ENCODE peak calls at places on chromosome 13, in ten cellular contexts. H is tibial artery, J is cardiac fibroblast, M is RWPE1, A is A549, S is left lung, B is spleen, E is AG09319, K is endothelial cell, P is HFF-Myc. G is an unnamed sample.

GRCh38 chr13:89066868-89067466 is 1395.8 kb downstream of the SLITRK5 start:
- DNase-seq in H (no peak), J (peak), M (peak), A (peak), S (no peak), B (no peak), E (no peak), K (peak), P (no peak), G (no peak)

GRCh38 chr13:66803759-66804456 is 426.2 kb downstream of the PCDH9 start:
- DNase-seq in H (no peak), J (no peak), M (no peak), A (no peak), S (no peak), B (no peak), E (no peak), K (no peak), P (no peak), G (no peak)

GRCh38 chr13:40639226-40639681 is 27.2 kb downstream of the FOXO1 start:
- DNase-seq in H (peak), J (peak), M (no peak), A (no peak), S (no peak), B (no peak), E (no peak), K (no peak), P (no peak), G (no peak)

GRCh38 chr13:31045621-31046081 is 113.2 kb downstream of the TEX26 start:
- DNase-seq in H (peak), J (peak), M (peak), A (peak), S (peak), B (no peak), E (peak), K (no peak), P (peak), G (no peak)

GRCh38 chr13:35411059-35411744 is 65.3 kb downstream of the MAB21L1 start:
- DNase-seq in H (no peak), J (no peak), M (no peak), A (no peak), S (no peak), B (no peak), E (no peak), K (no peak), P (no peak), G (no peak)

GRCh38 chr13:21683034-21683733 is 12.3 kb downstream of the FGF9 start:
- DNase-seq in H (no peak), J (no peak), M (peak), A (no peak), S (no peak), B (no peak), E (no peak), K (no peak), P (no peak), G (no peak)

GRCh38 chr13:76647550-76647949 is 238.7 kb downstream of the KCTD12 start:
- DNase-seq in H (no peak), J (no peak), M (no peak), A (no peak), S (no peak), B (no peak), E (peak), K (no peak), P (no peak), G (no peak)

GRCh38 chr13:53158201-53158600 is 129.6 kb downstream of the OLFM4 start:
- DNase-seq in H (no peak), J (no peak), M (no peak), A (no peak), S (no peak), B (no peak), E (no peak), K (no peak), P (no peak), G (no peak)

GRCh38 chr13:35839746-35840273 is 291.4 kb downstream of the DCLK1 start:
- DNase-seq in H (no peak), J (no peak), M (no peak), A (no peak), S (no peak), B (no peak), E (no peak), K (no peak), P (no peak), G (no peak)

GRCh38 chr13:49597043-49597669 is 11.8 kb upstream of the RCBTB1 start:
- DNase-seq in H (no peak), J (no peak), M (no peak), A (no peak), S (no peak), B (no peak), E (no peak), K (no peak), P (no peak), G (no peak)

GRCh38 chr13:80962173-80962572 is 621.2 kb upstream of the SPRY2 start:
- DNase-seq in H (no peak), J (no peak), M (no peak), A (no peak), S (no peak), B (no peak), E (no peak), K (no peak), P (no peak), G (no peak)

GRCh38 chr13:27125357-27126282 is 46.0 kb downstream of the USP12 start:
- DNase-seq in H (no peak), J (no peak), M (no peak), A (no peak), S (no peak), B (no peak), E (no peak), K (no peak), P (no peak), G (no peak)

GRCh38 chr13:89310943-89311342 is 1639.8 kb downstream of the SLITRK5 start:
- DNase-seq in H (no peak), J (no peak), M (no peak), A (no peak), S (no peak), B (no peak), E (no peak), K (no peak), P (no peak), G (no peak)

GRCh38 chr13:105643966-105644365 is 891.5 kb downstream of the EFNB2 start:
- DNase-seq in H (no peak), J (no peak), M (no peak), A (no peak), S (no peak), B (no peak), E (no peak), K (no peak), P (no peak), G (no peak)

GRCh38 chr13:79776538-79776937 is 295.6 kb downstream of the NDFIP2 start:
- DNase-seq in H (no peak), J (no peak), M (no peak), A (no peak), S (no peak), B (no peak), E (no peak), K (no peak), P (no peak), G (no peak)

GRCh38 chr13:38686635-38687245 is at the start of gene FREM2:
- DNase-seq in H (no peak), J (no peak), M (peak), A (peak), S (peak), B (no peak), E (no peak), K (peak), P (no peak), G (peak)

GRCh38 chr13:110125613-110126272 is 181.2 kb downstream of the COL4A1 start:
- DNase-seq in H (no peak), J (no peak), M (no peak), A (no peak), S (no peak), B (no peak), E (no peak), K (peak), P (no peak), G (no peak)

GRCh38 chr13:54980651-54981050 is 1952.0 kb downstream of the OLFM4 start:
- DNase-seq in H (no peak), J (no peak), M (no peak), A (no peak), S (no peak), B (no peak), E (no peak), K (no peak), P (no peak), G (no peak)

GRCh38 chr13:66210677-66211076 is 1019.5 kb downstream of the PCDH9 start:
- DNase-seq in H (no peak), J (peak), M (peak), A (peak), S (no peak), B (no peak), E (peak), K (no peak), P (peak), G (no peak)

GRCh38 chr13:65912516-65912915 is 1317.6 kb downstream of the PCDH9 start:
- DNase-seq in H (no peak), J (no peak), M (no peak), A (no peak), S (no peak), B (no peak), E (no peak), K (no peak), P (no peak), G (no peak)

GRCh38 chr13:36101157-36101556 is 30.0 kb downstream of the DCLK1 start:
- DNase-seq in H (no peak), J (no peak), M (no peak), A (no peak), S (no peak), B (no peak), E (no peak), K (no peak), P (no peak), G (no peak)

GRCh38 chr13:42168497-42168896 is 103.5 kb upstream of the AKAP11 start:
- DNase-seq in H (no peak), J (no peak), M (no peak), A (no peak), S (no peak), B (no peak), E (no peak), K (no peak), P (no peak), G (no peak)

GRCh38 chr13:110560606-110561334 is 752 bp downstream of the RAB20 start:
- DNase-seq in H (no peak), J (peak), M (peak), A (no peak), S (no peak), B (no peak), E (no peak), K (peak), P (no peak), G (no peak)

GRCh38 chr13:111344471-111345191 is 24.2 kb downstream of the TEX29 start:
- DNase-seq in H (no peak), J (peak), M (peak), A (no peak), S (peak), B (no peak), E (no peak), K (peak), P (peak), G (no peak)

GRCh38 chr13:72181661-72182060 is 314.7 kb upstream of the DACH1 start:
- DNase-seq in H (no peak), J (no peak), M (no peak), A (no peak), S (no peak), B (no peak), E (no peak), K (no peak), P (no peak), G (no peak)

GRCh38 chr13:72185756-72186155 is 318.8 kb upstream of the DACH1 start:
- DNase-seq in H (no peak), J (no peak), M (no peak), A (no peak), S (no peak), B (no peak), E (no peak), K (no peak), P (no peak), G (no peak)

GRCh38 chr13:72174549-72174948 is 307.5 kb upstream of the DACH1 start:
- DNase-seq in H (no peak), J (no peak), M (no peak), A (no peak), S (no peak), B (no peak), E (no peak), K (no peak), P (no peak), G (no peak)

DNA sequence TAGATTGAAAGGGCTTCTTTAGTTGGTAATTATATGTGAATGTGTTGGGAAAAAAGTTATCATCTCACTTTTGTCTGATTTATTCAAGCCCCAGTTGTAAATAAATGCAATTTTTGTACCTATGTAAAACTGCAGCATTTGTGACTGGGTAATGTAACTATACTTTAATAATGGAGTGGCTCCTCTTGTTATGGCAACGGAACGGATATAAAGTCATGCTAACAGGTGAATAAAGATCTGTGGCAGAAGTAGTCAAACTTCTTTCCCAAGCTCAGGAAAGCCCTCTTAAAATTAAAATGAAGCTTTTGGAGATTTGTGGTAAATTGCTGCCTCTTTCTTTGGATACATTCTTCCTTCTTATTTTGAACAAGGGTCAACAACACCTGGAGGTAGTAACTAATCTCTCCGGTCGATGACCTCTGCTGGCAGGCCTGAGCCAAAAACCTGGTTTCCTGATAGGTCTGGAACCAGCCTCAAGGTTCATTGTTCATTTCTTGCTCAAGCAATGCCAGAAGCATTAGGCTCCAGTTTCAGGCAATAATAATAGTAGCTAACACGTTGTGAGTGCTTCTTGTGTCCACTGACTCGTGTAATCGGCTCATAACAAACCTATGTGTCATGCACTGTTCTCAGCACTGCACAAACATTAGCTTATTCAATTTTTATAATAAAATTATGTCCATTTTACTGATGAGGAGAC is 313.4 kb upstream of the DACH1 start:
- DNase-seq in H (no peak), J (no peak), M (peak), A (no peak), S (no peak), B (no peak), E (no peak), K (no peak), P (no peak), G (no peak)
- TF ChIP-seq CTCF in H (no peak), J (no peak), M (no peak), A (no peak), S (no peak), B (no peak), E (no peak), K (no peak), P (no peak), G (no peak)

DNA sequence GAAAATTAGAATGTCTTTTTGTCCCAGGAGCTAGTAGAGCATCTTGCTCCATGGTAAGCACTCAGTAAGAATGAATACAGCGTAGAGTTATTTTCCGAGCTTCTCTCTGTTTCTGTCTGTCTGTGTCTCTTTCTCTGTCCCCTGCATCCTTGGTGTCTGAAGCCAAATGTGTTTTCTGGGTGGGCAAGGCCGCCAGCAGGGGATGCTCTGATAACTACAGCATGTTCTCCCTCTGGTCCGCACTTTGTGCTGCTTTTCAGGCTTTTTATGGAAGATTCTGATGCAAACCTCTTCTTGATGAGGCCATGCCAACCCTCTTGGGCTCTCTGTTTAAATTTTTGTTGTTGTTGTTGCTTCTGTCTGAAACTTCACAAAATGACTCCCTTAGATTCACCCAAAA is 142.8 kb upstream of the UBL3 start:
- DNase-seq in H (no peak), J (no peak), M (no peak), A (no peak), S (no peak), B (no peak), E (no peak), K (no peak), P (no peak), G (no peak)
- TF ChIP-seq CTCF in H (no peak), J (no peak), M (no peak), A (no peak), S (no peak), B (no peak), E (no peak), K (no peak), P (peak), G (peak)

GRCh38 chr13:23876265-23876664 is 12.9 kb downstream of the MIPEP start:
- DNase-seq in H (no peak), J (peak), M (no peak), A (no peak), S (no peak), B (no peak), E (no peak), K (no peak), P (no peak), G (no peak)
- TF ChIP-seq CTCF in H (no peak), J (peak), M (peak), A (peak), S (no peak), B (no peak), E (peak), K (no peak), P (peak), G (peak)

GRCh38 chr13:73995752-73996151 is 138.5 kb downstream of the KLF12 start:
- DNase-seq in H (no peak), J (no peak), M (no peak), A (no peak), S (peak), B (no peak), E (no peak), K (no peak), P (no peak), G (no peak)
- TF ChIP-seq CTCF in H (no peak), J (no peak), M (no peak), A (no peak), S (no peak), B (no peak), E (no peak), K (no peak), P (no peak), G (no peak)

GRCh38 chr13:51733656-51734334 is 70.2 kb downstream of the DHRS12 start:
- DNase-seq in H (no peak), J (peak), M (peak), A (no peak), S (no peak), B (no peak), E (no peak), K (no peak), P (no peak), G (no peak)

GRCh38 chr13:51730927-51731326 is 73.0 kb downstream of the DHRS12 start:
- DNase-seq in H (no peak), J (no peak), M (no peak), A (no peak), S (no peak), B (no peak), E (no peak), K (no peak), P (no peak), G (no peak)

GRCh38 chr13:51729853-51730553 is 74.0 kb downstream of the DHRS12 start:
- DNase-seq in H (peak), J (peak), M (peak), A (no peak), S (no peak), B (no peak), E (no peak), K (no peak), P (peak), G (no peak)

GRCh38 chr13:51728972-51729371 is 75.0 kb downstream of the DHRS12 start:
- DNase-seq in H (no peak), J (peak), M (peak), A (no peak), S (no peak), B (no peak), E (peak), K (no peak), P (no peak), G (no peak)

DNA sequence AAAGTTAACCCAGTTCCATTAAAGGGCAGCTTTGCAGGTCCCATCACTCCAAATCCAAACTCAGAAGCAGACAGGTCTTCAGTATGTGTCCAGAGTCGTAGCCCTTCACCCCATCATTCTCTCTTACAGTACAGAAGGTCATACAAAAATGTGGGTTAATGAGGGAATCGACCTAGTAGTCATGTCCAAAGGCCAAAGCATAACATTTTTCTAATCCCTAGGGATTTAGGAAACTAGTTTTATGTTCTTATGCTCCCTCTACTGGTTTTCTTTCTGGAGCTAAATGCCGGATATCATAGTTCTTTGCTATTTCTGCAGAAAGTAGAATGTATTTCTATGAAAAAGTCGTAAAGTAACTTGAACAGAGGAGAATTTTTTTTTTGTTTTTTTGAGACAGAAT is 72.2 kb downstream of the DHRS12 start:
- DNase-seq in H (no peak), J (peak), M (no peak), A (peak), S (no peak), B (no peak), E (no peak), K (no peak), P (peak), G (no peak)
- TF ChIP-seq CTCF in H (peak), J (peak), M (no peak), A (peak), S (no peak), B (no peak), E (peak), K (no peak), P (no peak), G (peak)

DNA sequence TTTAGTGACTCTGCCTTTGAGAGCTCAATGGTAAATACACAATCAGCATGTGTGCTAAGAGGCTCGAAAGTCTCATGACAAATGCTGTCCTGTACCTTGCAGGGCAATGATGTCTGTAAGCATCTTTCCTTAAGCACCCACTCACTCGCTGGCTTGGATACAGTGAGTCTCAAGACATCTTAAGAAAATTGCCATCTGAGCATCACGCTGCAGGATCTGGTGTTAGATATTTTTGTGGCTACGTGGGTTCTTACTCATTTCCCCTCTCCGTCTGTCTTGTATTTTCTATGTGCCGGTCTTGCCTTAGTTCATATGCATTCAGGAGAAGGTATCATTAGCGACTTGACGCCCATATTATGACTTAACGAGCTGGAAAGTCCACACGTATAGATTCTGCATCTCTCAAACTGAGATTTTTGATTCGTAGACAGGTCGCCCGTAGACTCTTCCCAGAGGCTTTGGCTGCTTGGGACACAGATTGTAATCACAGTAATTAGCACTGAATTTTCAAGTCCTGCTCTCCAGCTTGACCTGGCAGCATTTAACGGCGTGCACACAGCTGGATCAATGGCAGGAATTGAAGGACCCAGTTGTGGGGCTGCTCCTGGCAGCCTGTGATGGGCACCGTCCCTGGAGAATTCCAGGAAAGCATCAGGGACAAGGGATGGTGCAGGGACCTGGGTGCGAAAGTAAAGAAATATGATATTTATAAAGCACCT is 231.1 kb downstream of the ZIC5 start:
- DNase-seq in H (no peak), J (no peak), M (no peak), A (no peak), S (no peak), B (no peak), E (no peak), K (no peak), P (no peak), G (no peak)
- TF ChIP-seq CTCF in H (no peak), J (no peak), M (no peak), A (no peak), S (no peak), B (no peak), E (no peak), K (no peak), P (no peak), G (no peak)

GRCh38 chr13:44622259-44622658 is 46.1 kb upstream of the TSC22D1 start:
- DNase-seq in H (no peak), J (peak), M (no peak), A (peak), S (no peak), B (no peak), E (no peak), K (no peak), P (no peak), G (no peak)
- TF ChIP-seq CTCF in H (no peak), J (no peak), M (no peak), A (no peak), S (no peak), B (no peak), E (no peak), K (no peak), P (no peak), G (no peak)

G was measured in D721Med.